ENCODE peak calls at places on chromosomes 12 and 14, in nine cellular contexts. M, Q, P, U, B, T, W, Y and X are unnamed samples.
A peak's percentile ranks its signal among the peaks of the same experiment; 100 is the strongest.

GRCh38 chr14:74896400-74896799 is 14.7 kb downstream of the DLST start:
- DNase-seq in M (no peak), Q (no peak), P (no peak), U (no peak), B (no peak), T (no peak), W (no peak), Y (no peak), X (no peak)

GRCh38 chr12:23209793-23210192 is 584.8 kb downstream of the ETNK1 start:
- DNase-seq in M (no peak), Q (no peak), P (no peak), U (no peak), B (no peak), T (no peak), W (no peak), Y (no peak), X (no peak)

GRCh38 chr12:12837025-12837872 is 24.1 kb downstream of the DDX47 start:
- DNase-seq in M (peak; percentile 81), Q (peak; percentile 83), P (peak; percentile 54), U (no peak), B (peak; percentile 37), T (no peak), W (peak; percentile 48), Y (peak; percentile 57), X (peak; percentile 73)

GRCh38 chr12:121610239-121611149 is 15.8 kb upstream of the ORAI1 start:
- DNase-seq in M (no peak), Q (peak; percentile 53), P (no peak), U (no peak), B (no peak), T (no peak), W (peak; percentile 57), Y (peak; percentile 68), X (peak; percentile 46)

GRCh38 chr12:19273482-19274330 is 144.2 kb downstream of the PLEKHA5 start:
- DNase-seq in M (peak; percentile 80), Q (peak; percentile 63), P (peak; percentile 59), U (no peak), B (peak; percentile 56), T (peak; percentile 58), W (peak; percentile 45), Y (no peak), X (peak; percentile 73)

GRCh38 chr14:24145700-24146621 is at the start of gene PSME2:
- DNase-seq in M (no peak), Q (no peak), P (no peak), U (no peak), B (no peak), T (no peak), W (no peak), Y (no peak), X (no peak)

GRCh38 chr12:18068355-18068754 is 21.6 kb downstream of the RERGL start:
- DNase-seq in M (no peak), Q (no peak), P (no peak), U (no peak), B (no peak), T (no peak), W (no peak), Y (no peak), X (no peak)

GRCh38 chr14:49497725-49498348 is 88.3 kb downstream of the RPS29 start:
- DNase-seq in M (no peak), Q (peak; percentile 85), P (no peak), U (no peak), B (peak; percentile 70), T (no peak), W (no peak), Y (peak; percentile 81), X (peak; percentile 73)

GRCh38 chr12:70049596-70050360 is 193.5 kb upstream of the CNOT2 start:
- DNase-seq in M (no peak), Q (peak; percentile 57), P (no peak), U (no peak), B (no peak), T (no peak), W (no peak), Y (no peak), X (no peak)

GRCh38 chr14:103056322-103057027 is 874 bp downstream of the CDC42BPB start:
- DNase-seq in M (peak; percentile 77), Q (peak; percentile 87), P (peak; percentile 85), U (peak; percentile 83), B (no peak), T (peak; percentile 87), W (peak; percentile 69), Y (peak; percentile 78), X (peak; percentile 86)

GRCh38 chr12:50032516-50033316 is 7.4 kb upstream of the RACGAP1 start:
- DNase-seq in M (no peak), Q (no peak), P (no peak), U (peak; percentile 88), B (no peak), T (no peak), W (no peak), Y (peak; percentile 68), X (no peak)

GRCh38 chr12:66829660-66830325 is 150.9 kb upstream of the GRIP1 start:
- DNase-seq in M (no peak), Q (no peak), P (no peak), U (no peak), B (no peak), T (no peak), W (no peak), Y (no peak), X (no peak)

GRCh38 chr14:76900406-76901085 is 74.3 kb downstream of the LRRC74A start:
- DNase-seq in M (no peak), Q (no peak), P (no peak), U (no peak), B (no peak), T (no peak), W (no peak), Y (no peak), X (no peak)

DNA sequence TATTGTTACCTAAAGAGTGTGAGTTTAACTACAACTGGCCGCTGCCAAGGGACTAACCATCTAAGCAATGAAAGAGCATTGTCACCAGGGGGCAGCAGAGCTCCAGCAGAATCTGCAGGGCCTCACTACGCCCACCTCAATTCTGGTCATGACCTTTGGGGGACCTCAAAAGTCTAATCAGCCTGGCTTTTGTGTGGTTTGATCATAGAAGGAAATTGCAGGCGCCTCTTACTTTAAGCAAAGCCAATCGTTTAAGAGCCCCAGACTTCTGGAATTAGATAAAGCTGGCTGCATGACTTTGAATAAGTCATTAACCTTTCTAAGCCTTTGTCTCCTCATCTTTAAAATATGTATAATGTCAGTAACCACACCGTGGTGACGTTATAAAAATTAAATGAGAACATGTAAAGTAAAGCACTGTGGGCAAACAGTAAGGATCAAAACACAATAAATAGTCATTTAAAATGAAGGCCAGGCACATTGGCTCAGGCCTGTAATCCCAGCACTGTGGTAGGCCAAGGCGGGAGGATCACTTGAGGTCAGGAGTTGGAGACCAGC is 58.6 kb downstream of the TBX3 start:
- DNase-seq in M (peak; percentile 79), Q (peak; percentile 87), P (no peak), U (no peak), B (peak; percentile 74), T (no peak), W (no peak), Y (peak; percentile 83), X (peak; percentile 43)
- H3K27ac ChIP-seq in M (no peak overlapping the region), Q (no peak overlapping the region), P (no peak overlapping the region), U (no peak overlapping the region), B (no peak overlapping the region), T (no peak overlapping the region), W (no peak overlapping the region), Y (no peak overlapping the region), X (no peak overlapping the region)

GRCh38 chr14:61454545-61454944 is 133.2 kb downstream of the PRKCH start:
- DNase-seq in M (no peak), Q (no peak), P (peak; percentile 64), U (no peak), B (no peak), T (no peak), W (no peak), Y (no peak), X (peak; percentile 53)
- H3K4me1 ChIP-seq in M (no peaks in the 10 kb centered on the region), Q (no peaks in the 10 kb centered on the region), P (peaks cover 6% of the 10 kb centered on the region), U (no peaks in the 10 kb centered on the region), B (no peaks in the 10 kb centered on the region), T (no peaks in the 10 kb centered on the region), W (no peaks in the 10 kb centered on the region), Y (peaks cover 14% of the 10 kb centered on the region), X (no peaks in the 10 kb centered on the region)

GRCh38 chr12:1519642-1520041 is 74.7 kb downstream of the FBXL14 start:
- DNase-seq in M (no peak), Q (no peak), P (no peak), U (no peak), B (no peak), T (no peak), W (no peak), Y (no peak), X (peak; percentile 37)

GRCh38 chr12:1523046-1523445 is 71.3 kb downstream of the FBXL14 start:
- DNase-seq in M (no peak), Q (no peak), P (no peak), U (no peak), B (no peak), T (no peak), W (no peak), Y (no peak), X (no peak)

GRCh38 chr12:1525858-1526257 is 68.5 kb downstream of the FBXL14 start:
- DNase-seq in M (no peak), Q (no peak), P (no peak), U (no peak), B (no peak), T (no peak), W (no peak), Y (no peak), X (no peak)

GRCh38 chr12:1527789-1528188 is 66.6 kb downstream of the FBXL14 start:
- DNase-seq in M (no peak), Q (no peak), P (no peak), U (no peak), B (no peak), T (no peak), W (no peak), Y (no peak), X (peak; percentile 18)

GRCh38 chr12:1523558-1524050 is 70.8 kb downstream of the FBXL14 start:
- DNase-seq in M (no peak), Q (no peak), P (no peak), U (no peak), B (no peak), T (no peak), W (no peak), Y (peak; percentile 74), X (no peak)
- H3K4me3 ChIP-seq in M (no peak overlapping the region), Q (no peak overlapping the region), P (no peak overlapping the region), U (no peak overlapping the region), B (no peak overlapping the region), T (no peak overlapping the region), W (no peak overlapping the region), Y (no peak overlapping the region), X (no peak overlapping the region)

DNA sequence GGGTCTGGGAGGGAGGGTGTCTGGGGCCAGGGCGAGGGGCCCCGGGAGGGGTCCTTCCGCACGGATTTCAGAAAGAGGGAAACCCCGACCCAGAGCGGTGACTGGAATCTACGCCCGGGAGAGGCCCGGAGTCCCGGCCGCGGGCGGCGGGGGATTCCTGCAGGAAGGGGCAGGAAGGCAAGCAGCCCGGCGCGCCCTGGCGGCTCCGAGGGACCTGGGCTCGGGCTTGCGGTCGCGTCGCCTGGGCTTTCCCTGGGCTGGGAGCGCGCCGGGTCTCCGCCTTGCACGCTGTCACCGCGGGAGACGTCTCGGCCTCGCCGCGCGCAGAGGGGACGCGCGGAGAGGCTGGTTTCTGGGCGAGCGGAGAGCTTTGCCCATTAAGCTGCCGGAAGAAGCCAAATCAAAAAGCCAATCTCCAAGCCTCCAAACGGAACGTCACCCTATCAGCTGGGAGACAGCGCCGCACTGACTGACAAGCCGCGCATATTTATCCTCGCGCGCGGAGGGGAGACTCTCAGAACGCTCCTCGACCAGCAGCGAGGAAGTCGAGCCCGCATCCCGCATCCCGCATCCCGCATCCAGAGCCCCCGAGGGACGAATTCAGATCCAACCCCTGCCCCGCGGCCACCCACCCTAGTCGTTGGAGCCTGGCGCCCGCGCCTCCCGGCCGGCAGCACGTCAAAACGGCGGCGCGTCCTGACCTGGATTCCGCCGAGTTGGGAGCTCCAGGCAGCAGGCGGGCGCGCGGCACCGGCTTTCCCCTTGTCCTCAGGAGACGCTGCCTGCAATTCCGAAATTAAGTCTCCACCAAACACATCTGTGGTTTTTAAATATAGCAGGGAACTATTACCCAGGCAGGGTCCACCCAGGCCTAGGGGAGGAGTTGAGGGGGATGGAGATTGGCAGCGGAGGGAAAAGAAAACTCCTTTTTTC is at the start of gene SLC8A3:
- DNase-seq in M (no peak), Q (peak; percentile 55), P (peak; percentile 86), U (peak; percentile 82), B (no peak), T (peak; percentile 75), W (no peak), Y (peak; percentile 77), X (peak; percentile 76)
- H3K27ac ChIP-seq in M (no peak within 1 kb of the TSS), Q (peak within 1 kb of the TSS; percentile 54), P (peak within 1 kb of the TSS; percentile 98), U (no peak within 1 kb of the TSS), B (no peak within 1 kb of the TSS), T (no peak within 1 kb of the TSS), W (no peak within 1 kb of the TSS), Y (no peak within 1 kb of the TSS), X (peak within 1 kb of the TSS; percentile 90)